ENCODE peak calls at places on chromosomes 12 and 14, in nine cellular contexts. D, Q, N, C, A, M, B, I and X are unnamed samples.

GRCh38 chr12:66688836-66689439 is 10.1 kb upstream of the GRIP1 start:
- DNase-seq in A (peak), D (no peak), Q (peak), M (peak), C (peak), I (peak), B (peak), N (no peak), X (peak)

GRCh38 chr14:92314182-92314581 is 8.8 kb upstream of the SLC24A4 start:
- DNase-seq in I (no peak), Q (no peak), A (no peak), D (no peak), N (no peak), M (no peak), C (no peak), B (no peak), X (no peak)

GRCh38 chr14:93090826-93091583 is 24.7 kb downstream of the ITPK1 start:
- DNase-seq in N (no peak), I (no peak), C (peak), M (no peak), D (no peak), Q (no peak), B (no peak), A (no peak), X (no peak)

GRCh38 chr14:70515796-70516195 is 19.0 kb downstream of the ADAM20 start:
- DNase-seq in D (no peak), B (peak), Q (no peak), N (no peak), M (no peak), I (no peak), A (no peak), C (no peak), X (no peak)

GRCh38 chr12:94560416-94561221 is 89.7 kb downstream of the TMCC3 start:
- DNase-seq in C (peak), N (no peak), M (peak), Q (peak), B (peak), D (peak), I (no peak), A (peak), X (peak)

GRCh38 chr12:65624554-65625086 is 199.7 kb upstream of the HMGA2 start:
- DNase-seq in N (no peak), B (no peak), D (no peak), M (no peak), Q (no peak), I (no peak), A (no peak), C (no peak), X (no peak)

GRCh38 chr14:57704796-57705195 is 161.1 kb downstream of the SLC35F4 start:
- DNase-seq in M (no peak), Q (no peak), D (no peak), B (no peak), I (no peak), C (no peak), A (no peak), N (no peak), X (no peak)

GRCh38 chr12:100987552-100988277 is 193.1 kb downstream of the ANO4 start:
- DNase-seq in A (peak), D (no peak), C (peak), M (peak), B (peak), I (no peak), N (peak), Q (peak), X (peak)

GRCh38 chr14:35045798-35046047 is 349 bp upstream of the FAM177A1 start:
- DNase-seq in A (no peak), D (no peak), I (no peak), N (no peak), B (no peak), M (peak), C (no peak), Q (no peak), X (no peak)

GRCh38 chr14:30440986-30441385 is 118.0 kb upstream of the G2E3 start:
- DNase-seq in C (no peak), I (no peak), N (no peak), D (no peak), B (no peak), A (no peak), Q (no peak), M (no peak), X (no peak)

GRCh38 chr14:59253527-59253926 is 65.1 kb downstream of the DAAM1 start:
- DNase-seq in B (no peak), A (peak), M (no peak), Q (no peak), D (no peak), N (no peak), I (no peak), C (no peak), X (no peak)

GRCh38 chr14:104522926-104523545 is 56.5 kb upstream of the C14orf180 start:
- DNase-seq in A (no peak), C (no peak), B (no peak), M (no peak), N (no peak), I (no peak), Q (no peak), D (no peak), X (no peak)

GRCh38 chr14:22319526-22320352 is 269.3 kb downstream of the DAD1 start:
- DNase-seq in Q (peak), B (peak), A (peak), M (peak), D (no peak), I (peak), N (no peak), C (peak), X (peak)

GRCh38 chr12:54360717-54361456 is 3.4 kb downstream of the GPR84 start:
- DNase-seq in I (peak), C (peak), M (peak), Q (peak), N (peak), D (no peak), B (peak), A (peak), X (peak)

DNA sequence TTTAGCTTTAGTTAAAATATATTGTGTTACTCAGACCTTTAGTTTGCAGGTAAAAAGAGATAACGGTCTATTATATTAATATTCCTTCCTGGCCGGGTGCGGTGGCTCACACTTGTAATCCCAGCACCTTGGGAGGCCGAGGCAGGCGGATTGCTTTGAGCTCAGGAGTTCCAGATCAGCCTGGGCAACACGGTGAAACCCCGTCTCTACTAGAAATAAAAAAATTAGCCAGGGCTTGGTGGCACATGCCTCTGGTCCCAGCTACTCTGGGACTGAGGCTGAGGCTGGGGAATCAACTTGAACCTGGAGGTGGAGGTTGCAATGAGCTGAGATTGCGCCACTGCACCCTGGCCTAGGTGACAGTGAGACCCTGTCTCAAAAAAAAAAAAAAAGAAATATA is 13.2 kb upstream of the EID3 start:
- DNase-seq in N (no peak), C (peak), D (no peak), B (no peak), Q (no peak), A (no peak), I (no peak), M (no peak), X (no peak)
- H3K4me3 ChIP-seq in N (no peak), C (peak), D (no peak), B (peak), Q (no peak), A (peak), I (no peak), M (no peak), X (no peak)

GRCh38 chr12:48349471-48349870 is 1.2 kb downstream of the ZNF641 start:
- DNase-seq in I (no peak), Q (no peak), A (peak), M (no peak), C (peak), B (peak), N (peak), D (no peak), X (no peak)
- H3K4me3 ChIP-seq in I (peak), Q (no peak), A (peak), M (peak), C (peak), B (no peak), N (peak), D (no peak), X (peak)

GRCh38 chr14:44896275-44897040 is 65.3 kb downstream of the KLHL28 start:
- DNase-seq in Q (no peak), A (no peak), I (no peak), C (no peak), B (no peak), D (no peak), M (no peak), N (no peak), X (no peak)
- H3K4me3 ChIP-seq in Q (no peak), A (peak), I (peak), C (peak), B (no peak), D (peak), M (no peak), N (peak), X (no peak)

GRCh38 chr14:94111276-94112095 is 950 bp downstream of the IFI27 start:
- DNase-seq in M (no peak), C (no peak), D (no peak), A (no peak), B (no peak), I (no peak), Q (no peak), N (no peak), X (no peak)
- H3K4me3 ChIP-seq in M (no peak), C (no peak), D (no peak), A (no peak), B (no peak), I (no peak), Q (peak), N (no peak), X (no peak)

GRCh38 chr14:97156705-97157104 is 359.5 kb downstream of the VRK1 start:
- DNase-seq in I (no peak), Q (no peak), B (no peak), N (no peak), C (no peak), A (no peak), D (no peak), M (no peak), X (no peak)

GRCh38 chr14:97158102-97158501 is 360.9 kb downstream of the VRK1 start:
- DNase-seq in C (no peak), N (no peak), I (no peak), Q (no peak), A (no peak), B (no peak), D (no peak), M (no peak), X (no peak)

GRCh38 chr14:97153527-97153926 is 356.3 kb downstream of the VRK1 start:
- DNase-seq in D (no peak), I (no peak), C (no peak), N (no peak), A (no peak), Q (no peak), B (no peak), M (no peak), X (no peak)

GRCh38 chr14:97155814-97156213 is 358.6 kb downstream of the VRK1 start:
- DNase-seq in M (no peak), D (no peak), C (no peak), B (no peak), N (no peak), I (no peak), Q (no peak), A (no peak), X (no peak)

GRCh38 chr14:97155320-97155719 is 358.1 kb downstream of the VRK1 start:
- DNase-seq in I (no peak), B (no peak), N (no peak), C (no peak), M (no peak), Q (no peak), A (no peak), D (no peak), X (no peak)
- H3K4me3 ChIP-seq in I (no peak), B (no peak), N (no peak), C (no peak), M (no peak), Q (no peak), A (no peak), D (no peak), X (no peak)

DNA sequence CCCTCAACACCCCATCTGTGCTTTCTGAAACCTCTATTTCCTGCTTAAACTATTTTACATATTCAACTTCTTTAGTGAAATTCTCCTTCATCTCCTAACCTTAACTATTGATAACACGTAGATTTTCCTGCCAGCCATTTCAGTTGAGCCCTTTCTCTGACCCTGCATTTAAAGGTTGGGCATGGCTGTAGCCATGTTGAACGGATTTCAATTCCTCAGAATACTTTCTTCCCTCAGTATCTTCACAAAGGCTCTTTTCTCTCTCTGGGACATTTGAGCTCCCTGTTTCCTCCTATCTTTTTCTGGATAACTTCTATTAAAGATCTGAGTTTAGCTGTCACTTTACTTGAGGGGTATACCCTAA is 1.2 kb downstream of the PPHLN1 start:
- DNase-seq in B (no peak), A (no peak), D (no peak), Q (no peak), M (no peak), C (no peak), N (no peak), I (no peak), X (no peak)
- H3K4me3 ChIP-seq in B (peak), A (peak), D (no peak), Q (peak), M (peak), C (peak), N (peak), I (peak), X (peak)